ENCODE peak calls at places on chromosomes 6 and 20, in eight cellular contexts. B is SK-N-SH, U is HCT116, Q is GM23248, W is OCI-LY7, O is GM23338, A is neural progenitor cell, R is PC-3. C is an unnamed sample.

GRCh38 chr6:36788768-36789167 is 50.5 kb downstream of the CPNE5 start:
- DNase-seq in W (no peak), U (no peak), R (no peak), Q (peak), O (peak), A (no peak), B (no peak), C (no peak)

GRCh38 chr6:135331002-135331401 is 149.9 kb downstream of the MYB start:
- DNase-seq in A (no peak), Q (peak), R (no peak), W (no peak), U (no peak), O (no peak), B (no peak), C (no peak)

GRCh38 chr6:116244284-116244683 is 9.6 kb downstream of the TSPYL4 start:
- DNase-seq in R (peak), W (no peak), B (no peak), Q (no peak), A (no peak), U (no peak), O (no peak), C (no peak)

GRCh38 chr20:62744761-62745160 is 36.1 kb downstream of the NTSR1 start:
- DNase-seq in B (no peak), R (no peak), A (no peak), W (no peak), O (no peak), Q (no peak), U (no peak), C (no peak)

GRCh38 chr6:30882764-30883475 is 1.4 kb upstream of the DDR1 start:
- DNase-seq in B (peak), U (peak), O (peak), A (peak), R (peak), Q (no peak), W (peak), C (no peak)

GRCh38 chr6:63789699-63790098 is 154.1 kb downstream of the PHF3 start:
- DNase-seq in O (no peak), U (no peak), Q (no peak), R (no peak), W (no peak), B (no peak), A (no peak), C (no peak)

GRCh38 chr20:1301031-1301529 is 27.9 kb downstream of the SDCBP2 start:
- DNase-seq in R (peak), B (no peak), O (peak), W (no peak), Q (peak), A (peak), U (peak), C (no peak)

GRCh38 chr6:44367686-44368085 is 19.8 kb upstream of the CDC5L start:
- DNase-seq in O (no peak), A (no peak), W (no peak), R (no peak), B (no peak), Q (peak), U (no peak), C (no peak)

GRCh38 chr20:35117148-35117547 is 24.5 kb upstream of the TRPC4AP start:
- DNase-seq in O (no peak), U (no peak), W (no peak), Q (peak), R (no peak), A (no peak), B (no peak), C (no peak)

GRCh38 chr20:57326667-57327455 is 2.7 kb upstream of the SPO11 start:
- DNase-seq in O (peak), Q (no peak), R (peak), W (peak), A (peak), B (no peak), U (peak), C (peak)

GRCh38 chr20:3082306-3082951 is 2.1 kb downstream of the AVP start:
- DNase-seq in O (peak), A (peak), B (peak), Q (peak), R (no peak), U (no peak), W (no peak), C (no peak)

GRCh38 chr6:85459224-85459901 is 9.5 kb downstream of the NT5E start:
- DNase-seq in O (no peak), A (no peak), U (peak), B (no peak), R (peak), W (no peak), Q (peak), C (no peak)

GRCh38 chr6:36853325-36853724 is 14.1 kb upstream of the CPNE5 start:
- DNase-seq in R (peak), Q (peak), U (no peak), W (no peak), A (no peak), B (no peak), O (no peak), C (no peak)

GRCh38 chr6:169225131-169225576 is 28.5 kb downstream of the THBS2 start:
- DNase-seq in U (no peak), Q (no peak), A (no peak), W (no peak), B (no peak), O (no peak), R (no peak), C (no peak)

GRCh38 chr6:124961468-124961783 is 811 bp upstream of the RNF217 start:
- DNase-seq in B (no peak), O (no peak), R (no peak), U (no peak), A (no peak), Q (no peak), W (no peak), C (no peak)
- H3K27ac ChIP-seq in B (no peak), O (no peak), R (no peak), U (peak), A (no peak), Q (peak), W (no peak), C (no peak)

DNA sequence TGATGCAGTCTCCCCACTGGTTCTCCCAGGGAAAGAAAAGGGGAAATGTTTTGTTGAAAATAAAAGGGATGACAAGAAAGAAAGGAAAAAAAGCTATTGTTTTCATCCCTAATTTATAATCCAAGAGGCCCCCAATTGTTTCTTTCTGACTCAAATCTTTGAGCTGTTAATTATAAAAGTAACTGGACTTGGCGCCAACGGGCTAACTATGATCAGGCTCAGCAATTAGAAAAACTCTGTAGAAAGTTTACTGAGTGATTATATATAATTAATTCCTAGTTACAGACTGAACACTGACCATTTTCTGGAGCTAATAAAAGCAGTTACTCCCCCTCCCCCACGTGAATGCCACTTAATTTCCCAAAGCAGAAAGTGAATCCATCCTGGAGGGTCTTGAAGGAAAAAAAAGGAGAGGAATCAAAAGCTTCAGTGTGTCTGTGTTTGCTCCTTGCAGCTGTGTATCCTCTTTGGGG is 3.2 kb downstream of the ZMYND8 start:
- DNase-seq in Q (no peak), A (no peak), U (no peak), O (no peak), B (no peak), W (no peak), R (no peak), C (no peak)
- H3K4me3 ChIP-seq in Q (no peak), A (peak), U (no peak), O (peak), B (peak), W (peak), R (peak), C (peak)

GRCh38 chr20:59308493-59309201 is 8.2 kb downstream of the EDN3 start:
- DNase-seq in B (no peak), A (no peak), W (no peak), R (no peak), Q (no peak), U (no peak), O (no peak), C (no peak)

GRCh38 chr20:59301343-59302007 is 1.1 kb downstream of the EDN3 start:
- DNase-seq in R (no peak), O (no peak), B (no peak), U (no peak), A (no peak), Q (no peak), W (no peak), C (no peak)

GRCh38 chr20:59305898-59306640 is 5.7 kb downstream of the EDN3 start:
- DNase-seq in O (no peak), A (no peak), R (no peak), U (no peak), B (no peak), W (no peak), Q (no peak), C (no peak)

GRCh38 chr20:59309218-59309617 is 8.8 kb downstream of the EDN3 start:
- DNase-seq in Q (no peak), U (no peak), B (no peak), O (no peak), A (no peak), W (no peak), R (no peak), C (no peak)

GRCh38 chr20:59307270-59307669 is 6.9 kb downstream of the EDN3 start:
- DNase-seq in A (no peak), U (no peak), W (no peak), O (no peak), Q (no peak), B (no peak), R (no peak), C (no peak)
- TF ChIP-seq EZH2phosphoT487 in A (no peak), U (no peak), W (no peak), O (no peak), Q (no peak), B (no peak), R (no peak), C (no peak)

GRCh38 chr20:33858666-33859065 is 47.5 kb downstream of the CHMP4B start:
- DNase-seq in R (no peak), A (no peak), Q (no peak), B (no peak), W (no peak), U (no peak), O (no peak), C (peak)

GRCh38 chr20:33859157-33859695 is 48.1 kb downstream of the CHMP4B start:
- DNase-seq in B (no peak), O (no peak), U (no peak), W (peak), A (no peak), R (no peak), Q (no peak), C (peak)

GRCh38 chr20:33859751-33860150 is 48.6 kb downstream of the CHMP4B start:
- DNase-seq in Q (no peak), R (no peak), U (no peak), A (no peak), W (no peak), O (no peak), B (no peak), C (no peak)

GRCh38 chr20:33861458-33861857 is 50.3 kb downstream of the CHMP4B start:
- DNase-seq in R (no peak), W (no peak), Q (no peak), B (no peak), U (no peak), O (no peak), A (no peak), C (no peak)

GRCh38 chr20:33857722-33858563 is 46.8 kb downstream of the CHMP4B start:
- DNase-seq in A (no peak), W (no peak), R (no peak), Q (no peak), O (no peak), B (no peak), U (no peak), C (peak)
- H3K27ac ChIP-seq in A (no peak), W (peak), R (no peak), Q (no peak), O (no peak), B (no peak), U (no peak), C (peak)

DNA sequence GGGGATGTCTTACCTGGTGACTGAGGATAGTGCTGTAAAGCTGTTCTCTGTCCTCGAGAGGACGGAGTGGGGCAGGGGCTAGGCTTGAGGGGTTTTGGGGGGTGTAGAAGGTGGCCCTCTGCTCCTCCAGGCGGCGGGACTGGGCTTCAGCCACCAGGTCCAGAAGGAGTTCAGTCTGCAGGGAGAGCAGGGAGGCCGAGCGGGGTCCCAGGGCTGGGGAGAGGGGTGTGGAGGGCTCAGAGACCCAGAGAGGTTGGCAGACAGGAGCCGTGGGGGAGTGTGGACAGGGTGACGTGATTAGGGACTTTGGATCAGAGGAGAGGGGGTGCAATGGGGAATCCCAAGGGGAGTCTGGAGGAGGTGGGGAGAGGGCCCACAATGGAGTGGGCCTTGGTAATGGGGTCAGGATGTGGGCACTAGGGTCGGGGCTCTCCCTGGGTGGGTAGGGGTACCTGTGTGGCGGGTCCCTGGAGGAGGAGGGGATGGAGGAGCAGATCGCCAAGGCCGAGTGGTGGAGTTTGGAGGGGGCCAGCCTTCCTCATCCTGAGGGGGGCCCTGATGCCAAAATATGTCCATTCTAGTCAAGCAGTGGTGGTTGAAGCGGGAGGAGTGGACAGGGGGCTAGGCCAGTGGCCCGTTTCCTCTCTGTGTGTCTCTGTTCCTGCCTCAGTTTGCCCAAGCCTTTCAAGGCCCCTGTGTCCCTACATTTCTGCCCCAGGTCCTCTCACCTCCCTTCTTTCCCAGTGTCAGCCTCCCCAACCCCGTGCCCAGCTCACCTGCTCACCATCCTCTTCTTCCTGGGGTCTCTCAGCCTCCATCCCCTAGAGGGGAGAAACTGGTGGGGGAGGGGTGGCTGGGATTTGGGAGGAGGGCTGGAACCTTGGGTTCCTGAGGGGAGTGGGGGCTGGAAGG is 491 bp downstream of the GPSM3 start:
- DNase-seq in A (no peak), O (no peak), B (no peak), Q (no peak), R (no peak), W (no peak), U (no peak), C (no peak)
- H3K4me3 ChIP-seq in A (no peak), O (peak), B (no peak), Q (no peak), R (no peak), W (peak), U (no peak), C (peak)

C was measured in MM.1S.